ENCODE peak calls at places on chromosomes 6 and 20, in nine cellular contexts. Y is stimulated activated CD4-positive, alpha-beta T cell treated with anti-CD3 and anti-CD28 coated beads, TNF-alpha, amount 100 ng/mL, for 4 hours; D is GM12864; J is PC-3; F is NCI-H1092 treated with DMSO at 0.1 percent for 48 hours; O is smooth muscle cell of the brain vasculature; I is central memory CD8-positive, alpha-beta T cell; E is Caki2; P is mesenchymal stem cell. A is an unnamed sample.
A peak's percentile ranks its signal among the peaks of the same experiment; 100 is the strongest.

GRCh38 chr20:13318871-13319521 is 97.9 kb downstream of the ISM1 start:
- DNase-seq in I (no peak), O (no peak), P (no peak), F (no peak), Y (no peak), E (no peak), J (no peak), D (no peak), A (no peak)

GRCh38 chr20:37672143-37672542 is 21.7 kb upstream of the CTNNBL1 start:
- DNase-seq in P (no peak), I (no peak), D (no peak), Y (no peak), J (no peak), E (no peak), F (no peak), O (no peak), A (no peak)

GRCh38 chr6:137216875-137217553 is 2.2 kb downstream of the IFNGR1 start:
- DNase-seq in E (no peak), O (no peak), I (no peak), F (no peak), D (no peak), Y (no peak), J (peak; percentile 55), P (no peak), A (peak; percentile 72)

GRCh38 chr20:63697868-63698545 is 1.6 kb downstream of the TNFRSF6B start:
- DNase-seq in E (no peak), D (no peak), P (no peak), J (no peak), Y (no peak), F (no peak), I (no peak), O (no peak), A (peak; percentile 89)

GRCh38 chr20:21632654-21633053 is 72.8 kb upstream of the PAX1 start:
- DNase-seq in J (no peak), E (no peak), O (no peak), D (no peak), F (no peak), Y (no peak), P (no peak), I (no peak), A (no peak)

GRCh38 chr6:37794825-37795224 is 24.7 kb upstream of the ZFAND3 start:
- DNase-seq in P (peak; percentile 35), F (no peak), Y (no peak), J (peak; percentile 33), O (no peak), E (no peak), D (no peak), I (no peak), A (no peak)

GRCh38 chr20:57047281-57048026 is 219.0 kb downstream of the BMP7 start:
- DNase-seq in I (no peak), O (no peak), F (no peak), J (peak; percentile 58), Y (no peak), P (peak; percentile 29), D (no peak), E (no peak), A (no peak)

GRCh38 chr20:51493346-51493791 is 49.1 kb downstream of the NFATC2 start:
- DNase-seq in E (no peak), J (no peak), F (no peak), P (no peak), D (no peak), Y (no peak), O (no peak), I (no peak), A (peak; percentile 76)

GRCh38 chr6:45946352-45946751 is 69.3 kb downstream of the CLIC5 start:
- DNase-seq in F (no peak), O (peak; percentile 55), I (no peak), P (peak; percentile 82), J (peak; percentile 32), Y (no peak), E (no peak), D (no peak), A (no peak)

GRCh38 chr6:119974430-119975159 is 625.0 kb upstream of the MAN1A1 start:
- DNase-seq in O (no peak), J (no peak), E (no peak), F (no peak), Y (no peak), D (no peak), P (no peak), I (no peak), A (no peak)

GRCh38 chr6:85464260-85464644 is 14.4 kb downstream of the NT5E start:
- DNase-seq in F (no peak), E (peak; percentile 86), J (peak; percentile 94), D (no peak), O (peak; percentile 88), I (no peak), P (peak; percentile 99), Y (peak; percentile 5), A (peak; percentile 89)

GRCh38 chr6:143993965-143994646 is 14.0 kb downstream of the PLAGL1 start:
- DNase-seq in Y (no peak), E (no peak), F (no peak), P (no peak), J (no peak), D (no peak), O (no peak), I (no peak), A (no peak)

GRCh38 chr6:143510991-143511891 is at the start of gene FUCA2:
- DNase-seq in I (peak; percentile 26), P (peak; percentile 92), J (peak; percentile 74), O (peak; percentile 68), E (peak; percentile 88), F (peak; percentile 65), Y (peak; percentile 36), D (peak; percentile 43), A (peak; percentile 67)

GRCh38 chr6:139091859-139092258 is 43.0 kb upstream of the HECA start:
- DNase-seq in D (no peak), Y (no peak), O (no peak), E (no peak), J (no peak), I (no peak), P (no peak), F (no peak), A (no peak)

GRCh38 chr20:57231951-57232428 is 34.5 kb downstream of the BMP7 start:
- DNase-seq in J (no peak), E (no peak), F (no peak), Y (no peak), P (no peak), D (no peak), I (no peak), O (no peak), A (no peak)

GRCh38 chr20:2109425-2110210 is 8.0 kb downstream of the STK35 start:
- DNase-seq in O (no peak), Y (no peak), E (peak; percentile 50), P (peak; percentile 76), I (no peak), J (no peak), F (no peak), D (no peak), A (no peak)

GRCh38 chr20:45882469-45883099 is 1.6 kb downstream of the ZSWIM1 start:
- DNase-seq in E (no peak), J (no peak), I (no peak), P (no peak), D (no peak), O (no peak), Y (no peak), F (no peak), A (peak; percentile 69)

GRCh38 chr20:10228330-10228729 is 9.7 kb downstream of the SNAP25 start:
- DNase-seq in E (no peak), I (no peak), F (peak; percentile 18), J (no peak), D (no peak), Y (no peak), P (no peak), O (no peak), A (no peak)

GRCh38 chr6:110590821-110591351 is 114.5 kb upstream of the SLC22A16 start:
- DNase-seq in P (no peak), F (no peak), I (no peak), E (no peak), O (no peak), Y (no peak), J (no peak), D (no peak), A (no peak)

GRCh38 chr6:100085162-100085431 is 91.1 kb upstream of the MCHR2 start:
- DNase-seq in D (no peak), O (no peak), F (no peak), P (no peak), Y (no peak), E (no peak), J (no peak), I (no peak), A (no peak)

GRCh38 chr20:35312348-35312747 is 20.1 kb upstream of the FAM83C start:
- DNase-seq in P (peak; percentile 87), D (no peak), J (peak; percentile 98), O (no peak), Y (no peak), I (no peak), E (peak; percentile 81), F (no peak), A (peak; percentile 98)

GRCh38 chr6:166610104-166610503 is 16.9 kb downstream of the RPS6KA2 start:
- DNase-seq in P (no peak), E (no peak), Y (no peak), I (no peak), D (no peak), J (no peak), O (no peak), F (no peak), A (no peak)

GRCh38 chr6:36907781-36908180 is 22.0 kb downstream of the C6orf89 start:
- DNase-seq in F (peak; percentile 88), O (no peak), E (no peak), I (no peak), J (peak; percentile 69), D (no peak), P (no peak), Y (no peak), A (no peak)

GRCh38 chr20:64238115-64238825 is 17.3 kb upstream of the PCMTD2 start:
- DNase-seq in E (no peak), O (no peak), Y (no peak), D (no peak), F (no peak), J (no peak), I (no peak), P (no peak), A (peak; percentile 66)

GRCh38 chr6:25007269-25007699 is 71.5 kb upstream of the RIPOR2 start:
- DNase-seq in E (no peak), O (no peak), Y (no peak), P (no peak), F (no peak), I (no peak), J (no peak), D (no peak), A (no peak)

A was measured in RWPE2.